ENCODE peak calls at places on chromosomes 1 and 21, in ten cellular contexts. O is psoas muscle, H is H9, T is ovary, Q is lower lobe of right lung, K is endodermal cell, U is pancreas, I is heart right ventricle, D is ascending aorta, M is Caco-2. B is an unnamed sample.

GRCh38 chr1:20361805-20362381 is 71.2 kb downstream of the VWA5B1 start:
- DNase-seq in K (peak; percentile 97), I (peak; percentile 60), T (peak; percentile 73), D (no peak), U (peak; percentile 72), H (peak; percentile 86), M (peak; percentile 60), O (peak; percentile 82), Q (no peak), B (no peak)

GRCh38 chr21:15057290-15057689 is 7.5 kb downstream of the NRIP1 start:
- DNase-seq in M (no peak), O (no peak), K (peak; percentile 64), H (peak; percentile 37), I (no peak), Q (no peak), T (no peak), U (no peak), D (no peak), B (no peak)

GRCh38 chr1:178541829-178542553 is 29.1 kb downstream of the TEX35 start:
- DNase-seq in M (peak; percentile 89), O (no peak), H (peak; percentile 72), I (peak; percentile 43), U (peak; percentile 79), K (peak; percentile 82), T (no peak), D (peak; percentile 69), Q (peak; percentile 72), B (no peak)

GRCh38 chr1:97412155-97412554 is 508.7 kb downstream of the DPYD start:
- DNase-seq in U (no peak), O (no peak), K (no peak), I (no peak), Q (no peak), T (no peak), M (no peak), D (no peak), H (no peak), B (no peak)

GRCh38 chr1:41780916-41781315 is 137.8 kb downstream of the HIVEP3 start:
- DNase-seq in U (no peak), I (no peak), T (no peak), M (no peak), H (no peak), Q (no peak), O (no peak), K (no peak), D (no peak), B (no peak)

GRCh38 chr1:116268211-116268610 is 104.8 kb upstream of the ATP1A1 start:
- DNase-seq in I (no peak), D (no peak), O (peak; percentile 61), H (no peak), U (peak; percentile 68), T (no peak), M (no peak), Q (peak; percentile 62), K (no peak), B (no peak)

GRCh38 chr1:42961560-42962091 is 3.0 kb upstream of the SLC2A1 start:
- DNase-seq in U (no peak), I (no peak), K (no peak), T (no peak), Q (no peak), D (no peak), O (no peak), H (no peak), M (no peak), B (no peak)

GRCh38 chr1:206704239-206704638 is 19.5 kb downstream of the MAPKAPK2 start:
- DNase-seq in K (no peak), D (no peak), T (no peak), O (no peak), U (no peak), M (no peak), H (no peak), I (no peak), Q (no peak), B (no peak)

DNA sequence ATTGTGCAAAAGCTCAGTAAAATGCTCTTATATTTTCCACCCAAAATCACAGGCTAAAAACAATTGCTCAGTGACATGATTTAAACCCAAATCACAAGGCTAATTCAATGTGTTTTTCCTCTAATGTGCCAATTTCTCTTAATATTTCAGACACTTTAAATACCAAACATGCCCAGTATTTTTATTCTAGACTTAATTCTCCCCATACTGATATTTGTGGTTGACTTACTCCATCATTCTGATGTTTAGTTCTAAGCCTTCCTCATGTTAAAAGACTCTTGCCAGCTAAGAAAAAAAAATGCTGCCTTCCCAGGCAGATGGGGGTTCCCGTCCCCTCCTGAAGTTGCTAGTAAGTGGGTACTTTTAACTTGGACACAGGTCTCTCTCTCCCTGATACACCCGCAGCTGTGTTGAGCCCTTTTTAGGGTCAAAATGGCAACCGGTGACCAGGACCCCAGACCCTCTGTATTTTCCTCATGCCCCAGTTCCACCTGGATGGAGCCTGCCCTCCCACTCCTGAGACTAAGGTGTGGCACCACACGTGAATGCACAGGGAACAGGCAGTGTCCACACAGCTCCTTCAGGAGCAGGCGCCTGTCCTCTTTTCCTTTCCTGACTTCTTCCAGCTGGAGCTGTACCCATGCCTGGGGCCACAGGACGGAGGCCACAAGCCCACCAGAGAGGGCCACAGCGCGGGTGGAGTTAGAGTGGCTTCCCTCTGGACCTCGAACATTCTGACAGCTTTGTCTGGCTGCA is 118.9 kb downstream of the RIPK4 start:
- DNase-seq in T (no peak), O (no peak), K (no peak), H (no peak), U (no peak), D (no peak), I (no peak), Q (no peak), M (no peak), B (no peak)
- H3K4me1 ChIP-seq in T (no peaks in the 10 kb centered on the region), O (no peaks in the 10 kb centered on the region), K (no peaks in the 10 kb centered on the region), H (no peaks in the 10 kb centered on the region), U (no peaks in the 10 kb centered on the region), D (peaks cover 7% of the 10 kb centered on the region), I (no peaks in the 10 kb centered on the region), Q (peaks cover 11% of the 10 kb centered on the region), M (peaks cover 4% of the 10 kb centered on the region), B (peaks cover 21% of the 10 kb centered on the region)

GRCh38 chr1:25031966-25032667 is 102.0 kb upstream of the RUNX3 start:
- DNase-seq in H (no peak), T (no peak), M (no peak), Q (peak; percentile 83), K (no peak), O (no peak), I (peak; percentile 47), D (no peak), U (no peak), B (no peak)

GRCh38 chr1:25033030-25033827 is 103.2 kb upstream of the RUNX3 start:
- DNase-seq in H (no peak), I (no peak), D (no peak), Q (no peak), U (no peak), K (no peak), M (no peak), T (no peak), O (no peak), B (no peak)

GRCh38 chr1:25033828-25034451 is 103.9 kb upstream of the RUNX3 start:
- DNase-seq in H (no peak), I (peak; percentile 24), Q (peak; percentile 80), U (no peak), D (peak; percentile 71), O (peak; percentile 65), M (no peak), T (no peak), K (no peak), B (no peak)

GRCh38 chr1:25030674-25031589 is 100.9 kb upstream of the RUNX3 start:
- DNase-seq in I (no peak), U (no peak), T (no peak), H (no peak), Q (no peak), O (no peak), D (no peak), M (no peak), K (no peak), B (no peak)

DNA sequence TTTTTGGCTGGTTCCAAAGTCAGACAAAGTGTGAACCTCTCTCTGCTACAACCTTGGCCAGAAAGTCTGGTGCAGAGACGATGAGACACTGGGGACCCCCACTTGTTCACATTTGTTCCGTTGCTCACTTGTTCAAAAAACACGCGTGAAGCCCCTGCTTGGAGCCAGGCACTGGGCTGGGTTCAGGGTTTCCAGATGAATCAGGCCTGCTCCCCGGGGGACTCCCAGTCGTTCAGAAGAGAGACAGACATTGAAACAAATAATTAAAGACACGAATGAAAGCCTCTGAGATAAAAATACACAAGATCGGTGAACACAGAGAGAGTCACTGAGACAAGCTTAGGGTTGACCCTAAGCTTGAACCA is 101.5 kb upstream of the RUNX3 start:
- DNase-seq in O (no peak), T (no peak), K (no peak), U (no peak), H (no peak), I (no peak), Q (no peak), D (no peak), M (no peak), B (no peak)
- H3K4me1 ChIP-seq in O (no peaks in the 10 kb centered on the region), T (no peaks in the 10 kb centered on the region), K (no peaks in the 10 kb centered on the region), U (no peaks in the 10 kb centered on the region), H (peaks cover 3% of the 10 kb centered on the region), I (peaks cover 3% of the 10 kb centered on the region), Q (peaks cover 57% of the 10 kb centered on the region), D (no peaks in the 10 kb centered on the region), M (no peaks in the 10 kb centered on the region), B (no peaks in the 10 kb centered on the region)

GRCh38 chr1:16124377-16125087 is 31.3 kb downstream of the EPHA2 start:
- DNase-seq in I (no peak), M (no peak), H (peak; percentile 21), D (no peak), Q (no peak), K (peak; percentile 42), T (no peak), U (no peak), O (peak; percentile 39), B (no peak)

GRCh38 chr1:16122916-16123315 is 33.0 kb downstream of the EPHA2 start:
- DNase-seq in D (no peak), H (peak; percentile 23), U (no peak), K (peak; percentile 40), M (peak; percentile 26), I (no peak), O (peak; percentile 46), Q (peak; percentile 88), T (no peak), B (no peak)

GRCh38 chr1:16120411-16120810 is 35.5 kb downstream of the EPHA2 start:
- DNase-seq in K (peak; percentile 88), U (no peak), M (no peak), H (peak; percentile 65), T (no peak), D (no peak), Q (no peak), O (no peak), I (no peak), B (no peak)

GRCh38 chr1:16120940-16121410 is 34.9 kb downstream of the EPHA2 start:
- DNase-seq in H (no peak), M (no peak), I (no peak), O (no peak), Q (no peak), U (no peak), D (no peak), T (no peak), K (no peak), B (no peak)

DNA sequence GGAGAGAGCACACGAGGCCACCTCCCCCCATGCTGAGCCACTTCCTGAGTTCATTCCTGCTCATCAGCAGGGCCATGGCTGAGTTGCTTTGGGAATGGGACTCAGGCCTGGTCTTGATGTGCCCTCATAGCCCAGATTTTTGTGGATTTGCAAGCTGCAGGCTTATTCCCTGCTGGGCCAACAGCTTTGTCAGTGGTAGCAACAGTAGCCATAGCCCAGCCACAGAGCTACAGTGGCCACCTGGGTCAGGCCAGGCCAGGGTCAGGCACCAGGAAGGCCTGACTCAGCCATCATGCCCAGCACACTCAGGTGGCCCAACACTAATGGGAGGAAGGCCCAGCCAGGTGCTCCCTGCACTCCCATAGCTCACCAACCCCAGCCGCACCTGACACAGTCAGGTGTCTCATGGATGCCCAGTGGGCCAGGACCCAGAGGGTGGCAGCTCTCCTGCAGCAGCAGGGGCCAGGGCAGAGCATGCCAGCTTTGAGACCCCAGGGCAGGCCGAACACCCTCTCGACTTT is 33.4 kb downstream of the EPHA2 start:
- DNase-seq in H (peak; percentile 59), O (peak; percentile 48), K (peak; percentile 78), T (no peak), U (no peak), D (no peak), M (no peak), I (no peak), Q (peak; percentile 45), B (no peak)
- H3K4me1 ChIP-seq in H (peaks cover 2% of the 10 kb centered on the region), O (no peaks in the 10 kb centered on the region), K (peaks cover 16% of the 10 kb centered on the region), T (no peaks in the 10 kb centered on the region), U (no peaks in the 10 kb centered on the region), D (no peaks in the 10 kb centered on the region), M (peaks cover 6% of the 10 kb centered on the region), I (peaks cover 26% of the 10 kb centered on the region), Q (peaks cover 34% of the 10 kb centered on the region), B (no peaks in the 10 kb centered on the region)

GRCh38 chr1:51732701-51733425 is 116.0 kb downstream of the OSBPL9 start:
- DNase-seq in T (no peak), H (no peak), O (no peak), M (no peak), U (no peak), K (no peak), D (no peak), I (no peak), Q (no peak), B (no peak)
- H3K4me1 ChIP-seq in T (peaks cover 14% of the 10 kb centered on the region), H (peaks cover 4% of the 10 kb centered on the region), O (peaks cover 83% of the 10 kb centered on the region), M (peaks cover 42% of the 10 kb centered on the region), U (peaks cover 22% of the 10 kb centered on the region), K (peaks cover 4% of the 10 kb centered on the region), D (no peaks in the 10 kb centered on the region), I (peaks cover 87% of the 10 kb centered on the region), Q (peaks cover 63% of the 10 kb centered on the region), B (peaks cover 51% of the 10 kb centered on the region)